ENCODE peak calls at places on chromosomes 7 and 10, in six cellular contexts. L, D, I, A, V and F are unnamed samples.

GRCh38 chr7:27678617-27679260 is 16.1 kb upstream of the HIBADH start:
- DNase-seq in L (no peak), V (no peak), I (no peak), A (no peak), D (no peak), F (no peak)

GRCh38 chr10:16987129-16987670 is 142.4 kb downstream of the CUBN start:
- DNase-seq in V (no peak), D (peak; percentile 17), A (no peak), L (no peak), I (no peak), F (no peak)

GRCh38 chr7:149799397-149800168 is 26.2 kb upstream of the ZNF467 start:
- DNase-seq in I (peak; percentile 67), D (peak; percentile 44), L (peak; percentile 74), V (peak; percentile 82), A (peak; percentile 44), F (peak; percentile 67)

GRCh38 chr7:78224923-78225322 is 426.4 kb downstream of the PHTF2 start:
- DNase-seq in V (no peak), I (no peak), A (no peak), L (no peak), D (no peak), F (no peak)

GRCh38 chr7:30702200-30702599 is 19.9 kb upstream of the CRHR2 start:
- DNase-seq in I (no peak), D (peak; percentile 28), A (no peak), V (no peak), L (no peak), F (peak; percentile 42)

GRCh38 chr10:110355181-110355831 is 50.6 kb upstream of the SMNDC1 start:
- DNase-seq in D (no peak), V (no peak), L (peak; percentile 79), A (no peak), I (no peak), F (peak; percentile 68)

GRCh38 chr7:130998993-130999602 is 265.1 kb upstream of the KLF14 start:
- DNase-seq in L (no peak), A (no peak), I (no peak), D (peak; percentile 62), V (no peak), F (no peak)

GRCh38 chr10:13907570-13907969 is 320.8 kb downstream of the PRPF18 start:
- DNase-seq in I (no peak), A (no peak), L (no peak), D (no peak), V (no peak), F (no peak)

GRCh38 chr7:71235263-71235662 is 103.3 kb downstream of the GALNT17 start:
- DNase-seq in D (no peak), V (no peak), A (no peak), I (no peak), L (no peak), F (no peak)

GRCh38 chr10:63494951-63495350 is 26.2 kb upstream of the REEP3 start:
- DNase-seq in L (no peak), V (peak; percentile 59), I (no peak), D (no peak), A (no peak), F (no peak)

GRCh38 chr7:6252748-6253147 is 19.7 kb downstream of the CYTH3 start:
- DNase-seq in A (no peak), D (no peak), I (no peak), V (no peak), L (no peak), F (no peak)

GRCh38 chr10:118804262-118804773 is 49.5 kb upstream of the CACUL1 start:
- DNase-seq in D (no peak), V (no peak), A (no peak), I (no peak), L (no peak), F (no peak)

GRCh38 chr10:91076991-91077548 is 143.4 kb upstream of the PCGF5 start:
- DNase-seq in A (no peak), L (no peak), V (no peak), I (no peak), D (no peak), F (no peak)

GRCh38 chr10:109721401-109722028 is 201.8 kb downstream of the XPNPEP1 start:
- DNase-seq in A (no peak), I (no peak), D (no peak), V (no peak), L (no peak), F (no peak)

GRCh38 chr10:91367127-91367531 is 43.0 kb upstream of the HECTD2 start:
- DNase-seq in I (no peak), D (no peak), V (no peak), L (no peak), A (no peak), F (peak; percentile 16)

GRCh38 chr7:157520249-157520648 is 183.4 kb downstream of the DNAJB6 start:
- DNase-seq in A (no peak), L (no peak), I (no peak), V (no peak), D (no peak), F (peak; percentile 4)

GRCh38 chr10:117137031-117137910 is 799 bp downstream of the VAX1 start:
- DNase-seq in I (no peak), L (no peak), V (peak; percentile 81), A (no peak), D (no peak), F (no peak)

GRCh38 chr7:134186022-134186421 is 58.9 kb downstream of the LRGUK start:
- DNase-seq in I (no peak), V (no peak), D (no peak), A (no peak), L (no peak), F (no peak)

GRCh38 chr7:137930616-137931015 is 71.3 kb downstream of the CREB3L2 start:
- DNase-seq in I (no peak), L (no peak), A (no peak), D (peak; percentile 67), V (no peak), F (no peak)

GRCh38 chr7:43467406-43467805 is 115.5 kb upstream of the STK17A start:
- DNase-seq in D (peak; percentile 40), L (no peak), I (no peak), V (no peak), A (no peak), F (no peak)

GRCh38 chr10:95865814-95866447 is 41.8 kb upstream of the CC2D2B start:
- DNase-seq in I (no peak), D (no peak), A (no peak), L (no peak), V (no peak), F (no peak)

GRCh38 chr7:99728615-99729014 is 6.4 kb downstream of the CYP3A7 start:
- DNase-seq in L (no peak), D (no peak), I (no peak), A (no peak), V (no peak), F (no peak)

GRCh38 chr7:140079121-140079536 is 16.4 kb upstream of the PARP12 start:
- DNase-seq in A (no peak), I (no peak), V (peak; percentile 82), D (peak; percentile 46), L (no peak), F (no peak)

GRCh38 chr10:37976091-37976879 is at the start of gene ZNF25:
- DNase-seq in V (peak; percentile 99), L (peak; percentile 97), D (peak; percentile 99), A (peak; percentile 98), I (peak; percentile 97), F (peak; percentile 99)

GRCh38 chr7:50393547-50394252 is 56.5 kb downstream of the FIGNL1 start:
- DNase-seq in D (no peak), I (peak; percentile 33), V (no peak), L (no peak), A (peak; percentile 62), F (peak; percentile 72)

GRCh38 chr10:71314028-71314693 is 4.9 kb upstream of the SLC29A3 start:
- DNase-seq in V (peak; percentile 80), L (peak; percentile 84), A (peak; percentile 40), I (peak; percentile 53), D (peak; percentile 35), F (peak; percentile 67)

GRCh38 chr7:4724648-4725013 is 42.5 kb downstream of the FOXK1 start:
- DNase-seq in A (no peak), L (no peak), V (no peak), I (no peak), D (peak; percentile 11), F (no peak)

GRCh38 chr10:13627459-13628310 is 40.9 kb downstream of the PRPF18 start:
- DNase-seq in V (peak; percentile 51), L (no peak), I (no peak), A (no peak), D (peak; percentile 3), F (no peak)

GRCh38 chr7:17369686-17370426 is 71.4 kb downstream of the AHR start:
- DNase-seq in V (peak; percentile 17), L (no peak), I (no peak), A (no peak), D (peak; percentile 94), F (no peak)

GRCh38 chr7:35714407-35714806 is 19.5 kb upstream of the HERPUD2 start:
- DNase-seq in V (peak; percentile 7), A (no peak), D (no peak), I (no peak), L (no peak), F (no peak)

GRCh38 chr10:615583-616152 is 73.8 kb downstream of the DIP2C start:
- DNase-seq in V (no peak), D (no peak), A (no peak), I (no peak), L (no peak), F (no peak)

GRCh38 chr10:124053971-124054370 is 39.4 kb downstream of the CHST15 start:
- DNase-seq in A (no peak), I (no peak), L (no peak), D (peak; percentile 83), V (peak; percentile 36), F (no peak)

GRCh38 chr7:7157887-7158271 is 24.5 kb upstream of the C1GALT1 start:
- DNase-seq in I (no peak), V (no peak), A (no peak), D (no peak), L (no peak), F (no peak)

GRCh38 chr10:44253769-44254462 is 131.0 kb downstream of the CXCL12 start:
- DNase-seq in D (peak; percentile 63), I (no peak), L (no peak), V (no peak), A (no peak), F (no peak)

GRCh38 chr7:106486331-106486730 is 174.6 kb downstream of the CCDC71L start:
- DNase-seq in A (no peak), V (no peak), L (no peak), D (peak; percentile 22), I (no peak), F (no peak)